ENCODE peak calls at places on chromosomes 13 and 19, in six cellular contexts. Q, R, G, H, X and V are unnamed samples. For H3K27me3, the result is how much of the 10 kb centered on the place peaks cover.

GRCh38 chr13:37647038-37647650 is 48.6 kb upstream of the POSTN start:
- DNase-seq in Q (peak), X (no peak), H (no peak), R (no peak), G (no peak), V (no peak)

GRCh38 chr13:109647046-109647445 is 139.3 kb downstream of the IRS2 start:
- DNase-seq in R (no peak), Q (peak), X (no peak), G (no peak), H (peak), V (no peak)

GRCh38 chr13:110327036-110327790 is 20.1 kb downstream of the COL4A2 start:
- DNase-seq in R (no peak), Q (peak), X (no peak), H (peak), G (no peak), V (no peak)

GRCh38 chr13:20090349-20090748 is 70.5 kb downstream of the GJA3 start:
- DNase-seq in Q (no peak), X (no peak), R (peak), H (peak), G (no peak), V (no peak)

GRCh38 chr13:42702726-42703125 is 78.7 kb upstream of the FAM216B start:
- DNase-seq in R (peak), Q (no peak), X (no peak), H (no peak), G (no peak), V (no peak)

GRCh38 chr19:49421039-49421877 is 2.0 kb downstream of the PTH2 start:
- DNase-seq in H (peak), Q (peak), X (no peak), R (peak), G (peak), V (peak)

GRCh38 chr13:43545317-43545874 is 241.4 kb downstream of the ENOX1 start:
- DNase-seq in X (no peak), Q (no peak), G (no peak), R (peak), H (no peak), V (no peak)

GRCh38 chr19:40503300-40503699 is 36.5 kb downstream of the SPTBN4 start:
- DNase-seq in R (no peak), H (no peak), G (no peak), Q (peak), X (no peak), V (no peak)

GRCh38 chr19:10654610-10655456 is 687 bp downstream of the ILF3 start:
- DNase-seq in Q (peak), X (no peak), G (no peak), H (peak), R (no peak), V (peak)

GRCh38 chr13:100510208-100510997 is 78.2 kb downstream of the GGACT start:
- DNase-seq in R (no peak), X (no peak), G (no peak), Q (peak), H (no peak), V (no peak)

GRCh38 chr19:18322318-18322758 is 538 bp downstream of the LSM4 start:
- DNase-seq in Q (peak), R (peak), H (peak), X (no peak), G (peak), V (peak)
- H3K9ac ChIP-seq in Q (peak), R (peak), H (peak), X (peak), G (peak), V (peak)

DNA sequence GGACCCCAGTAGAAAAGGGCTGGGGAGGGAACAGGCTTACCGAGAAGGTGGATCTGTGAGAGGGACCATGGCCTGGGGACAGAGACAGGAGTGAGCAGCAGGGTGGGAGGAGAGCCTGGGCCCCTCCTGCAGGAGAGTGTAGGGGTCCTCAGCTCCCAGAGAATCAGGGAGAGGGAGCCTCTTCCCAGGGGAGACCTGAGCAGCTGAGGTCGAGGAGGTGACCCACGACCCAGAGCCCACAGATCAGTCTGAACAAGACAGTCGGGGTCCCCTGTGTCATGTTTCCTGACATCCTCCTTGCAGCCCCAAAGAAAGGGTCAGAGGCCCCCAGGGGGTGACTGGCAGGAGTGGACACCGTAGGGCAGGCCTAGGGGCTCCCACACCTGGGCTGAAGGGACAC is 6.7 kb downstream of the CEACAM4 start:
- DNase-seq in R (no peak), Q (no peak), X (no peak), H (no peak), G (no peak), V (no peak)
- H3K27me3 ChIP-seq in R (under half), Q (under half), X (under half), H (under half), G (under half), V (under half)

GRCh38 chr13:25776722-25777121 is 275.1 kb downstream of the SHISA2 start:
- DNase-seq in H (no peak), X (no peak), G (no peak), R (no peak), Q (no peak), V (no peak)

GRCh38 chr13:25777509-25777908 is 274.3 kb downstream of the SHISA2 start:
- DNase-seq in Q (no peak), X (no peak), G (no peak), H (no peak), R (no peak), V (no peak)

GRCh38 chr13:25778302-25778701 is 273.5 kb downstream of the SHISA2 start:
- DNase-seq in H (no peak), R (no peak), Q (no peak), G (no peak), X (no peak), V (no peak)

GRCh38 chr13:25775986-25776385 is 275.8 kb downstream of the SHISA2 start:
- DNase-seq in Q (peak), R (no peak), H (no peak), X (no peak), G (no peak), V (no peak)

GRCh38 chr13:25778808-25779207 is 273.0 kb downstream of the SHISA2 start:
- DNase-seq in X (no peak), Q (no peak), H (no peak), G (no peak), R (no peak), V (no peak)
- H3K9ac ChIP-seq in X (no peak), Q (no peak), H (no peak), G (no peak), R (no peak), V (no peak)

GRCh38 chr19:29573486-29573885 is 32.6 kb upstream of the POP4 start:
- DNase-seq in Q (no peak), H (no peak), X (no peak), G (no peak), R (no peak), V (no peak)
- H3K27me3 ChIP-seq in Q (half or more), H (under half), X (half or more), G (under half), R (under half), V (under half)